ENCODE peak calls at places on chromosomes 16 and 17, in eight cellular contexts. J, M, V, C, O, H, Y and G are unnamed samples. For H3K4me1, the result is how much of the 10 kb centered on the place peaks cover.

GRCh38 chr17:35294756-35295155 is 51.9 kb downstream of the SLFN5 start:
- DNase-seq in M (no peak), H (no peak), V (no peak), C (no peak), O (no peak), J (no peak), Y (no peak), G (no peak)

GRCh38 chr17:14953405-14953804 is 311.7 kb downstream of the PMP22 start:
- DNase-seq in V (no peak), H (no peak), O (no peak), C (no peak), J (no peak), Y (no peak), M (no peak), G (no peak)

GRCh38 chr17:70106551-70106950 is 31.5 kb downstream of the KCNJ16 start:
- DNase-seq in C (no peak), O (no peak), M (no peak), J (no peak), Y (no peak), H (no peak), V (no peak), G (no peak)

GRCh38 chr17:43125967-43126910 is 1.1 kb upstream of the BRCA1 start:
- DNase-seq in H (no peak), V (no peak), J (peak), Y (peak), M (peak), C (no peak), O (no peak), G (no peak)

GRCh38 chr17:9566067-9566466 is 9.6 kb downstream of the STX8 start:
- DNase-seq in C (no peak), O (no peak), H (no peak), Y (no peak), V (no peak), J (no peak), M (no peak), G (no peak)

GRCh38 chr16:86392751-86393150 is 117.6 kb upstream of the FOXF1 start:
- DNase-seq in O (no peak), V (no peak), C (peak), Y (no peak), M (no peak), H (peak), J (no peak), G (no peak)

GRCh38 chr17:45270828-45271418 is 9.0 kb upstream of the SPATA32 start:
- DNase-seq in V (no peak), J (peak), H (peak), O (peak), C (peak), M (peak), Y (peak), G (no peak)

GRCh38 chr17:50562266-50563094 is 2.0 kb downstream of the CACNA1G start:
- DNase-seq in Y (no peak), M (no peak), V (no peak), C (no peak), H (peak), O (no peak), J (peak), G (no peak)

DNA sequence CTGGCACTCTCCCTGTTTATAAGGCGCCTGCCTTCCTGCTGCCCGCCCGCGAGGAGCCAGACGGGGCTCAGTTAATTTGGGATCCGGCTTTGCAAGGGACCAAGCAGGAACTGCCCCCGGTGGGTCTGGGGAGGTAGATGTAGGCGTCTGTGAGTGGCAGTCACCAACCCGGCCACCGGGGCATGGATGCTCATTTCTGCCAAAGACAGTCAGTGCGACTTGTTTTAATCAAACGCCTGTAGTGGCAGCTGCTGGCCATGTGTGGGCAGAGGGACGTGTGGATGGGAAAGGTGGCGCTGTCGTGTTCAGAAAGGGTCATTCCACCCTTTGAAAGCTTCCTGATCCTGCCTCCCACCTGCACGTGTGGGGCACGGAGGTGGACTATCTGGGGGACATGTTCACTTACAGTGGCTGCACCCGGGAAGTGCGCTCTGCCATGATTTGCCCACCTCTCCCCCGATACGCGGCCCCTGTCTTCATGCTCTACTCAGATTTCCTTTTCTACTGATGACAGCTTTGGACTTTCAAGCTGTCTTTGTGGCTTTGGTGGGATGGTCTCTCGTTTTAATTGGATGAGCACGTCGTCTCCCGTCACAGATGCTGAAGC is 60.3 kb upstream of the CIBAR2 start:
- DNase-seq in Y (peak), O (no peak), J (peak), M (peak), V (peak), C (peak), H (peak), G (no peak)
- H3K27ac ChIP-seq in Y (peak), O (no peak), J (no peak), M (no peak), V (peak), C (peak), H (peak), G (peak)

DNA sequence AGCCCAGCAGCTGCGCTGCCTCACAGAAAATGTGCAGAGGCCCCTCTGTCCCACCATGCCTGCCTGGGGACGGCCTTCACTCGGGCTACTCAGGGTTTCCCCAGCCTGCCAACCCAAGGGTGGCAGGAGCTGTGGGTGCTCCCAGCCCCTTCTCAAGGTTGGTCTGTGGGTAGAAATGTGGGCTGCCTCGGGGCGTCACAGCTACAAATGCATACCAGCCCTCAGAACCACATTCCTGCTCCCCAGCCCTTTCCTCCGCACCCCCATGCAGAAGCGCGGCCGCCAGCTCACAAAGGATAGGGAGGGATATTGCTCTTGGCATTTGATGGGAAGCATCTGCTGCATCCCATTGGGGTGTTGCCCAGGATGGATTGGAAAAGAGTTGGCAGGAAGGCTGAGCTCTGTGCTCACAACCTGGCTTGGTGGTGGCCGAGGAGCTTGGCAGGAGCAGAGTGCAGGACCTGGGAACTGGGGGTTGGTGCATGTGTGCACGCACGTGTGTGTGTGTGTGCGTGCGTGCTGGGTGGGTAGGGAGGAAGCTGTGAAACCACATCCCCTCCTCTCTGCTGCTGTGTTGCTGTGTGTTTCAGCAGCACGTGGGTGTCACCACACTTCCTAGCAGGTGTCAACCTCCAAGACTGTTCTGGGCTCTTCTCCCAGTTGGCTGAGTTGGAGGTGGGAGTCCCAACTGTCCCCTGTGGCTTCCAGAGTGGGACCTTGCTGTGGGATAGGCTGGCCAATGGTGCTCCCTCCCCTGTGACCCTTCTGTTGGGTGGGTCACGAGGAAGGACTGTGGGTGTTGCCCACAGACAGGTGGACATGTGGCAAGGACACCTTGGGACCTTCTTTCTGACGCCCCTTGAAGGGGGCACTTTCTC is 304.5 kb downstream of the SEC14L1 start:
- DNase-seq in O (peak), M (no peak), V (no peak), Y (no peak), H (peak), C (no peak), J (no peak), G (no peak)
- H3K4me1 ChIP-seq in O (half or more), M (under half), V (under half), Y (under half), H (under half), C (under half), J (under half), G (half or more)

GRCh38 chr17:47961406-47961805 is 3.7 kb upstream of the PRR15L start:
- DNase-seq in V (no peak), O (no peak), Y (no peak), C (no peak), H (no peak), J (no peak), M (no peak), G (no peak)

GRCh38 chr17:47959825-47960655 is 2.4 kb upstream of the PRR15L start:
- DNase-seq in O (no peak), V (no peak), H (no peak), C (no peak), J (no peak), Y (no peak), M (no peak), G (peak)

GRCh38 chr17:47956818-47957590 is 679 bp downstream of the PRR15L start:
- DNase-seq in M (no peak), Y (no peak), C (peak), V (no peak), H (peak), J (no peak), O (no peak), G (peak)

GRCh38 chr17:47955497-47956461 is 1.9 kb downstream of the PRR15L start:
- DNase-seq in M (no peak), C (peak), V (no peak), O (no peak), Y (no peak), J (no peak), H (no peak), G (peak)

DNA sequence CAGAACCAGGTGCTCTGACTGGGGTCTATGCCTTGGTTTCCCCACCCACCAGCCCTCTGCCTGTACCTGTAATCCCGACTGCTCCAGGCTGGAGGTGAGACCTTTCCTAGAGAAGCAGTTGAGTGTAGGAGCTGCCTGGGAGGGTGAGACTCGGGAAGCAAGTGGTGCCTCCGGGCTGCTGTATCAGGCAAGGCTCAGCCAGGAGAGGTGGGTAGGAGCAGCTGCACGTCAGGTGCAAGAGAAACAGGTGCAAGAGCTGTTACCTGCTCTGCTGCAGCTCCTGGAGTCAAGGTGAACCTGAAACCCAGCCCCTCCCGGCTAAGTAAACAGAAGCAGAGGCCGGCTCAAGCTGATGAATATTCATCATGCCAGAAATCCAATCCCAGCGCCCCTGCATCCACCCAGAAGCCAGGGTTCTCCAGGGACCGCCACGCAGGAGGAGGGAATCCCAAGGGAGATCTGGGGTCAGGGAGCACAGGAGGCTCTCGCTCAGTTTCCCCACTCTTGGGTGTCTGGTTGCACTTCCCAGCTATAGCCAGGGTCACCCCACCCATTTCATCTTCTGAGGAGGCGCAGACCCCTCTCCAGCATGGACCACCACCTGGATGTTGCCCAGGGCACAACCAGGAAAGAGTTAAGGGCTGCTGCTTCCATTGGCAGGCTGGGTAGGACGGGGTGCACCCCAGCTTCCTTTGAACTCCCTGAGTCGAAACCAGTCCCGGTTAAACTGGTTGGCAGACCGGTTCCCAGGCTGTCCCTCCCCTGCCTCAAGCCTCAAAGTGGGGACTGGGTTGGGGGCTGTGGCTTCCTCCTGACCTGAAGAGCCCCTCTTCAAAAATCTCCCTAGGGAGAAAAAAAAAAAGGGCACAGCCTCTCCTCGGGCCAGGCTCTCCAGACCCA is at the start of gene PRR15L:
- DNase-seq in V (no peak), C (peak), H (no peak), O (no peak), Y (no peak), J (peak), M (no peak), G (peak)
- TF ChIP-seq EZH2phosphoT487 in V (no peak), C (no peak), H (no peak), O (no peak), Y (no peak), J (no peak), M (no peak), G (no peak)

DNA sequence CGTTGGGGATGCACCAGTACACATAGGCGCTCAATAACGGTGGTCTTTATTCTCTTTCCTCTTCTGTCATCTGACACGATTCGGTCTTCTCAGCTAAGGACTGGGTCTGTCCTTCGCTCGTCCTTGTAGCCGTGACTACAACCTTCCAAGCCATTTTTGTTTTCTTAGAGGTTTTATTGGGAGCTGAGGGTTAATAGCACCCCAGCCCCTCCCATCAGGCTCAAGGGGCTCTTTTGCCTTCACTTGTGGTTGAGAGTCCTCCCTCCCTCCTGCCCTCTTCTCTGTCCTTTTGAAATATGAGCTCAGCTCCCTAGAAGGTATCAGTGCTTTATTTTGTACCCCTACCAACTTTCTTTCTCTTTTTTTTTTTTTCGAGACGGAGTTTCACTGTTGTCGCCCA is 24.7 kb downstream of the SOCS3 start:
- DNase-seq in O (no peak), V (no peak), M (no peak), Y (no peak), J (no peak), C (no peak), H (no peak), G (no peak)
- H3K27ac ChIP-seq in O (no peak), V (peak), M (no peak), Y (peak), J (no peak), C (peak), H (peak), G (no peak)